ENCODE peak calls at places on chromosome 11, in six cellular contexts. T is tibial nerve, Q is vagina, X is fibroblast of mammary gland, K is astrocyte of the spinal cord, S is astrocyte of the cerebellum. M is an unnamed sample.

GRCh38 chr11:44125598-44125997 is 30.1 kb downstream of the EXT2 start:
- DNase-seq in X (no peak), S (no peak), K (no peak), Q (no peak), T (no peak), M (no peak)

GRCh38 chr11:2271327-2272240 is 1.2 kb upstream of the ASCL2 start:
- DNase-seq in S (no peak), X (no peak), Q (peak), T (no peak), K (no peak), M (peak)

GRCh38 chr11:100810146-100810545 is 123.1 kb downstream of the ARHGAP42 start:
- DNase-seq in T (no peak), X (peak), S (peak), K (peak), Q (no peak), M (no peak)

GRCh38 chr11:77299528-77299993 is 1.9 kb downstream of the GDPD4 start:
- DNase-seq in K (no peak), T (no peak), Q (no peak), S (no peak), X (peak), M (no peak)

GRCh38 chr11:126440792-126441514 is 85.5 kb downstream of the ST3GAL4 start:
- DNase-seq in S (peak), X (peak), Q (no peak), T (peak), K (peak), M (peak)

GRCh38 chr11:79485694-79486093 is 44.9 kb upstream of the TENM4 start:
- DNase-seq in Q (no peak), K (no peak), T (no peak), S (no peak), X (no peak), M (no peak)

GRCh38 chr11:17015639-17016125 is 1.5 kb upstream of the PLEKHA7 start:
- DNase-seq in S (no peak), K (peak), X (peak), Q (no peak), T (no peak), M (no peak)

GRCh38 chr11:45651841-45652745 is 13.3 kb downstream of the CHST1 start:
- DNase-seq in X (no peak), T (no peak), S (no peak), K (no peak), Q (no peak), M (no peak)

GRCh38 chr11:113647108-113647507 is 59.0 kb downstream of the TMPRSS5 start:
- DNase-seq in X (no peak), T (no peak), S (no peak), Q (no peak), K (no peak), M (no peak)

GRCh38 chr11:102345923-102346322 is 1.1 kb upstream of the BIRC2 start:
- DNase-seq in S (no peak), X (peak), Q (no peak), K (peak), T (no peak), M (no peak)

GRCh38 chr11:58023435-58023931 is at the start of gene OR9Q1:
- DNase-seq in S (no peak), X (no peak), T (no peak), K (no peak), Q (no peak), M (no peak)

GRCh38 chr11:43548921-43549320 is 131.6 kb upstream of the HSD17B12 start:
- DNase-seq in Q (no peak), S (no peak), X (no peak), T (no peak), K (no peak), M (no peak)

GRCh38 chr11:90737328-90738050 is 514.6 kb upstream of the CHORDC1 start:
- DNase-seq in T (no peak), X (no peak), K (peak), Q (no peak), S (no peak), M (no peak)

GRCh38 chr11:131597875-131598274 is 227.5 kb downstream of the NTM start:
- DNase-seq in T (no peak), X (no peak), K (no peak), S (no peak), Q (no peak), M (no peak)

GRCh38 chr11:110367571-110367970 is 62.2 kb upstream of the FDX1 start:
- DNase-seq in S (no peak), K (no peak), T (no peak), Q (no peak), X (peak), M (no peak)

GRCh38 chr11:2725367-2726300 is 25.8 kb upstream of the KCNQ1OT1 start:
- DNase-seq in X (peak), K (peak), T (peak), S (no peak), Q (no peak), M (peak)

GRCh38 chr11:117502285-117502856 is 174.7 kb downstream of the CEP164 start:
- DNase-seq in K (no peak), X (no peak), Q (no peak), T (no peak), S (no peak), M (no peak)

GRCh38 chr11:3152471-3153110 is 12.5 kb downstream of the OSBPL5 start:
- DNase-seq in S (no peak), Q (no peak), T (no peak), X (peak), K (peak), M (peak)

GRCh38 chr11:78197816-78198215 is 9.1 kb downstream of the USP35 start:
- DNase-seq in Q (no peak), T (no peak), X (no peak), K (no peak), S (no peak), M (no peak)

GRCh38 chr11:78641541-78641940 is 66.9 kb upstream of the NARS2 start:
- DNase-seq in K (no peak), X (no peak), S (no peak), Q (no peak), T (no peak), M (no peak)

GRCh38 chr11:132248585-132248984 is 878.2 kb downstream of the NTM start:
- DNase-seq in X (no peak), T (no peak), S (no peak), Q (no peak), K (no peak), M (no peak)

GRCh38 chr11:41201156-41201555 is 258.3 kb downstream of the LRRC4C start:
- DNase-seq in Q (no peak), X (peak), K (peak), S (peak), T (no peak), M (no peak)

GRCh38 chr11:120908521-120909181 is 115.3 kb upstream of the TBCEL start:
- DNase-seq in S (no peak), K (no peak), X (no peak), T (no peak), Q (no peak), M (no peak)

GRCh38 chr11:66607126-66607834 is 9.2 kb upstream of the RBM14 start:
- DNase-seq in T (peak), K (peak), S (peak), Q (no peak), X (peak), M (peak)

GRCh38 chr11:118215262-118215661 is 9.5 kb downstream of the JAML start:
- DNase-seq in T (no peak), S (no peak), Q (no peak), X (no peak), K (no peak), M (no peak)

GRCh38 chr11:129973809-129974208 is 28.8 kb downstream of the PRDM10 start:
- DNase-seq in X (no peak), T (no peak), Q (no peak), K (no peak), S (no peak), M (no peak)

GRCh38 chr11:59822989-59823566 is 12.5 kb upstream of the MRPL16 start:
- DNase-seq in S (no peak), T (peak), X (peak), Q (no peak), K (peak), M (no peak)

GRCh38 chr11:10792385-10793068 is 16.2 kb downstream of the EIF4G2 start:
- DNase-seq in K (peak), S (no peak), T (peak), Q (no peak), X (peak), M (peak)

GRCh38 chr11:66063900-66064299 is 6.2 kb upstream of the PACS1 start:
- DNase-seq in T (no peak), X (no peak), S (no peak), Q (no peak), K (no peak), M (no peak)

GRCh38 chr11:73787051-73787642 is 527 bp upstream of the MRPL48 start:
- DNase-seq in S (no peak), Q (no peak), K (no peak), X (no peak), T (no peak), M (no peak)

GRCh38 chr11:58024601-58025091 is 965 bp downstream of the OR9Q1 start:
- DNase-seq in X (peak), K (peak), Q (no peak), S (no peak), T (peak), M (peak)

GRCh38 chr11:36385121-36385530 is 89.0 kb downstream of the PRR5L start:
- DNase-seq in Q (no peak), K (peak), X (peak), S (peak), T (no peak), M (no peak)

GRCh38 chr11:7262672-7263071 is 11.0 kb downstream of the SYT9 start:
- DNase-seq in S (no peak), Q (no peak), K (no peak), T (no peak), X (no peak), M (no peak)

GRCh38 chr11:78380615-78381029 is 37.0 kb downstream of the GAB2 start:
- DNase-seq in S (no peak), K (peak), T (no peak), X (peak), Q (no peak), M (no peak)

GRCh38 chr11:62883677-62884076 is 3.0 kb downstream of the SLC3A2 start:
- DNase-seq in X (no peak), K (no peak), Q (no peak), T (no peak), S (no peak), M (no peak)

GRCh38 chr11:60658409-60658808 is 41.0 kb upstream of the MS4A8 start:
- DNase-seq in Q (no peak), S (no peak), K (no peak), X (no peak), T (no peak), M (no peak)

GRCh38 chr11:92417326-92417725 is 192.7 kb downstream of the FAT3 start:
- DNase-seq in K (no peak), X (no peak), S (no peak), T (no peak), Q (no peak), M (no peak)

GRCh38 chr11:92423635-92424034 is 199.0 kb downstream of the FAT3 start:
- DNase-seq in Q (no peak), X (no peak), K (no peak), T (no peak), S (no peak), M (no peak)

GRCh38 chr11:92425127-92425526 is 200.5 kb downstream of the FAT3 start:
- DNase-seq in S (no peak), T (no peak), K (no peak), X (no peak), Q (no peak), M (no peak)

GRCh38 chr11:92424281-92424680 is 199.7 kb downstream of the FAT3 start:
- DNase-seq in K (peak), S (peak), T (no peak), Q (no peak), X (no peak), M (no peak)

DNA sequence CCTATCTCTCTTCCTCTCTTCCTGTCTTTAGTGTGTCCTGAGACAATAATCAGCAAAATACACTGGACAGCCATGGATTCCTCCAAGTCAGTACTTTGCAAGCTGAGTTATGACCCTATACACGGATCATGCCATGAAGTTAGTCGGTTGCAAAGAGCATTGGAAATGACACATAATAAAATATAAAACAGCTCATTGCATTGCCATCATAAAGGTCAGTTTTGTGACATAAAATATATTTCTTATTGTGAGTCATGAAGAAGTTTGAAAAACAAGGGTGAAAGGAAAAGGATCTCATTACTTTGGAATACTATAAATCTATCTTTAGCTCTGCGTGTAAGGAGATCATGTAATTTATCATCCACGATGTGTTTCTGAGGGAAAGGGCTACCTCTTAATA is 198.5 kb downstream of the FAT3 start:
- DNase-seq in X (no peak), S (no peak), K (no peak), Q (no peak), T (no peak), M (no peak)
- H3K4me3 ChIP-seq in X (no peak), S (no peak), K (no peak), Q (no peak), T (no peak), M (no peak)

GRCh38 chr11:63920126-63920869 is 3.3 kb upstream of the RCOR2 start:
- DNase-seq in K (no peak), S (no peak), T (no peak), Q (no peak), X (no peak), M (peak)
- H3K4me3 ChIP-seq in K (no peak), S (no peak), T (no peak), Q (no peak), X (no peak), M (peak)

GRCh38 chr11:19805346-19805745 is 92.7 kb downstream of the NAV2 start:
- DNase-seq in K (no peak), S (no peak), T (no peak), X (no peak), Q (no peak), M (no peak)
- H3K4me3 ChIP-seq in K (no peak), S (no peak), T (no peak), X (no peak), Q (no peak), M (no peak)

GRCh38 chr11:64844330-64845124 is at the start of gene CDC42BPG:
- DNase-seq in S (no peak), Q (no peak), K (peak), T (no peak), X (peak), M (no peak)
- H3K4me3 ChIP-seq in S (peak), Q (peak), K (peak), T (no peak), X (no peak), M (peak)